ENCODE peak calls at places on chromosomes 1 and 21, in nine cellular contexts. G, U, M, Q, J, C, X, N and P are unnamed samples. For H3K27me3, the result is how much of the 10 kb centered on the place peaks cover.

GRCh38 chr1:6519935-6520621 is 28.6 kb upstream of the PLEKHG5 start:
- DNase-seq in Q (no peak), G (no peak), N (no peak), U (peak), X (no peak), C (no peak), M (peak), J (peak), P (peak)

GRCh38 chr1:54606096-54606989 is 17.0 kb downstream of the FAM151A start:
- DNase-seq in X (no peak), U (no peak), Q (peak), C (no peak), J (no peak), G (peak), N (no peak), M (no peak), P (no peak)

GRCh38 chr1:50156241-50157010 is 47.7 kb downstream of the ELAVL4 start:
- DNase-seq in J (no peak), M (no peak), U (no peak), X (no peak), C (no peak), G (no peak), Q (no peak), N (no peak), P (no peak)

GRCh38 chr21:44985441-44986401 is 45.9 kb downstream of the SLX9 start:
- DNase-seq in N (no peak), X (peak), J (no peak), M (no peak), C (no peak), G (peak), Q (peak), U (no peak), P (peak)

GRCh38 chr1:183915634-183916510 is 111.0 kb downstream of the RGL1 start:
- DNase-seq in U (peak), C (peak), J (peak), X (peak), G (peak), N (peak), M (peak), Q (no peak), P (peak)

GRCh38 chr1:85894651-85895050 is 186.4 kb upstream of the ZNHIT6 start:
- DNase-seq in X (no peak), J (no peak), G (no peak), Q (no peak), U (peak), N (peak), C (no peak), M (peak), P (no peak)

GRCh38 chr21:20856926-20857325 is 141.3 kb upstream of the NCAM2 start:
- DNase-seq in J (no peak), Q (no peak), N (no peak), G (no peak), C (no peak), U (no peak), X (no peak), M (no peak), P (no peak)

GRCh38 chr1:14658642-14659041 is 60.2 kb downstream of the KAZN start:
- DNase-seq in N (no peak), Q (no peak), C (no peak), M (no peak), X (no peak), J (no peak), U (no peak), G (no peak), P (no peak)

GRCh38 chr1:31771891-31772668 is 7.9 kb upstream of the ADGRB2 start:
- DNase-seq in X (peak), N (no peak), U (no peak), J (no peak), C (no peak), Q (no peak), M (peak), G (no peak), P (no peak)

GRCh38 chr1:199029855-199030254 is 391.0 kb downstream of the PTPRC start:
- DNase-seq in X (no peak), G (no peak), N (no peak), C (no peak), U (no peak), J (no peak), Q (no peak), M (peak), P (no peak)

GRCh38 chr1:204224655-204225054 is 10.9 kb upstream of the GOLT1A start:
- DNase-seq in U (no peak), X (no peak), C (no peak), J (no peak), M (peak), G (no peak), Q (no peak), N (no peak), P (no peak)

GRCh38 chr1:218101409-218101808 is 183.7 kb upstream of the RRP15 start:
- DNase-seq in U (no peak), N (no peak), M (no peak), J (no peak), X (no peak), Q (no peak), C (no peak), G (no peak), P (no peak)

GRCh38 chr21:45313015-45313414 is 25.3 kb upstream of the POFUT2 start:
- DNase-seq in G (peak), C (no peak), Q (peak), N (no peak), J (no peak), U (peak), M (no peak), X (peak), P (no peak)

GRCh38 chr1:38027201-38028104 is 14.9 kb downstream of the UTP11 start:
- DNase-seq in X (no peak), C (no peak), U (no peak), J (peak), Q (no peak), M (no peak), G (no peak), N (no peak), P (no peak)

GRCh38 chr1:53621144-53621543 is 117.8 kb downstream of the GLIS1 start:
- DNase-seq in N (no peak), J (no peak), U (no peak), C (no peak), M (no peak), X (no peak), Q (no peak), G (no peak), P (no peak)

GRCh38 chr1:89936694-89937093 is 58.2 kb upstream of the ZNF326 start:
- DNase-seq in U (no peak), Q (no peak), X (no peak), G (no peak), M (no peak), N (no peak), J (no peak), C (no peak), P (no peak)

GRCh38 chr1:224592636-224593579 is 23.2 kb upstream of the CNIH3 start:
- DNase-seq in M (peak), N (no peak), C (no peak), U (peak), Q (no peak), X (no peak), G (no peak), J (peak), P (no peak)

GRCh38 chr1:154683820-154684219 is 75.8 kb upstream of the ADAR start:
- DNase-seq in G (no peak), Q (no peak), X (no peak), M (no peak), U (no peak), C (no peak), N (no peak), J (no peak), P (no peak)

GRCh38 chr1:205108464-205108863 is 13.3 kb downstream of the RBBP5 start:
- DNase-seq in Q (no peak), J (no peak), X (no peak), G (no peak), U (no peak), C (no peak), M (no peak), N (no peak), P (no peak)

GRCh38 chr1:183457449-183457848 is 14.8 kb upstream of the SMG7 start:
- DNase-seq in Q (no peak), G (no peak), M (no peak), J (no peak), X (no peak), C (no peak), U (no peak), N (no peak), P (no peak)

GRCh38 chr21:27633631-27634030 is 666.7 kb upstream of the ADAMTS5 start:
- DNase-seq in X (no peak), G (no peak), C (no peak), J (no peak), M (no peak), Q (no peak), U (no peak), N (no peak), P (no peak)

GRCh38 chr1:247833601-247834000 is 8.1 kb downstream of the OR11L1 start:
- DNase-seq in X (no peak), M (no peak), U (no peak), N (no peak), Q (no peak), C (no peak), G (no peak), J (no peak), P (no peak)

GRCh38 chr1:51941528-51941927 is 49.0 kb downstream of the RAB3B start:
- DNase-seq in C (no peak), U (no peak), N (no peak), J (no peak), X (no peak), Q (no peak), M (peak), G (no peak), P (no peak)

GRCh38 chr21:42758721-42759593 is 105.5 kb downstream of the PDE9A start:
- DNase-seq in U (no peak), Q (peak), N (no peak), J (no peak), M (no peak), G (no peak), C (no peak), X (no peak), P (no peak)

GRCh38 chr21:42236014-42236413 is 17.1 kb downstream of the ABCG1 start:
- DNase-seq in Q (no peak), N (no peak), X (peak), G (no peak), M (no peak), C (no peak), U (no peak), J (no peak), P (peak)

GRCh38 chr1:3909615-3910014 is 9.5 kb upstream of the C1orf174 start:
- DNase-seq in J (no peak), C (no peak), G (peak), M (no peak), U (no peak), N (no peak), X (no peak), Q (peak), P (peak)

GRCh38 chr1:168202941-168203654 is 22.7 kb upstream of the SFT2D2 start:
- DNase-seq in J (peak), G (no peak), U (no peak), X (no peak), M (peak), C (no peak), N (no peak), Q (no peak), P (no peak)

GRCh38 chr1:95730986-95731385 is 497.0 kb downstream of the RWDD3 start:
- DNase-seq in N (no peak), J (no peak), U (no peak), Q (no peak), G (no peak), M (no peak), C (no peak), X (no peak), P (no peak)

GRCh38 chr21:45460611-45461368 is 55.8 kb downstream of the COL18A1 start:
- DNase-seq in Q (no peak), C (no peak), U (no peak), X (no peak), M (peak), J (no peak), N (no peak), G (no peak), P (no peak)

GRCh38 chr1:182315157-182315556 is 76.4 kb downstream of the GLUL start:
- DNase-seq in C (no peak), N (no peak), Q (no peak), X (peak), M (no peak), U (no peak), G (no peak), J (no peak), P (no peak)

GRCh38 chr1:232150770-232151548 is 479.0 kb downstream of the SIPA1L2 start:
- DNase-seq in C (no peak), N (no peak), M (no peak), Q (no peak), J (no peak), G (no peak), X (no peak), U (no peak), P (no peak)

GRCh38 chr1:10521537-10522157 is 46.9 kb downstream of the PEX14 start:
- DNase-seq in C (no peak), J (no peak), G (no peak), N (no peak), Q (no peak), U (no peak), X (no peak), M (no peak), P (no peak)

GRCh38 chr1:219147571-219148019 is 26.1 kb upstream of the LYPLAL1 start:
- DNase-seq in G (no peak), N (no peak), U (no peak), J (no peak), X (no peak), M (no peak), C (no peak), Q (no peak), P (no peak)

GRCh38 chr1:29584362-29584761 is 348.0 kb downstream of the PTPRU start:
- DNase-seq in U (no peak), N (no peak), Q (no peak), C (no peak), G (no peak), X (no peak), M (no peak), J (no peak), P (no peak)

GRCh38 chr1:46218443-46218842 is 15.3 kb downstream of the LURAP1 start:
- DNase-seq in C (no peak), N (no peak), J (no peak), X (no peak), G (no peak), Q (no peak), M (no peak), U (no peak), P (no peak)

GRCh38 chr1:214563881-214564280 is 12.5 kb upstream of the PTPN14 start:
- DNase-seq in J (no peak), G (no peak), M (peak), U (no peak), C (no peak), X (no peak), Q (no peak), N (no peak), P (no peak)

GRCh38 chr1:80919426-80919825 is 881.3 kb upstream of the ADGRL2 start:
- DNase-seq in Q (no peak), U (no peak), G (no peak), X (no peak), N (no peak), M (no peak), C (no peak), J (no peak), P (no peak)

GRCh38 chr1:197915797-197916686 is 1.1 kb upstream of the LHX9 start:
- DNase-seq in G (no peak), M (peak), Q (peak), C (peak), J (no peak), N (no peak), X (peak), U (peak), P (peak)

DNA sequence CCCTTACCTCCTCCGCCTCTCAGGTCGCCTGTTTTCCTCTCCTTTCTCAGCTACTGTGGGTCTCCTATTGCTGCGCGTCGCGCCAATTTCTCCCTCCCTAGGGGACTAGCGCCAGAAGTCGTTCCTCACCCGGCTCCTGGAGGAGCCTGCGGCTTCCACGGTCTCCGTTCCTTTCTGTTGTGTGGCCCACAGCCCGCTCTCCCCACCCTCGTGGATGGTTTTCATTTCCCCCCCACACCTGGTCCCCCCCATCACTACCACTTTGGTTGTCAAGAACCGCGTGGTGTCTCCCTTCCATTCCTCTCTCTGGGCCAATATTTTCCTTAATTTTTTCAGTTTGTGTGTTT is 525 bp downstream of the CNST start:
- DNase-seq in U (no peak), M (peak), N (no peak), Q (no peak), X (no peak), G (no peak), J (peak), C (no peak), P (peak)
- TF ChIP-seq POLR2A in U (no peak), M (peak), N (no peak), Q (no peak), X (no peak), G (no peak), J (no peak), C (no peak), P (no peak)

GRCh38 chr1:2003564-2004131 is at the start of gene CFAP74:
- DNase-seq in X (no peak), M (peak), C (no peak), G (no peak), U (no peak), N (no peak), Q (no peak), J (no peak), P (no peak)
- H3K27me3 ChIP-seq in X (under half), M (half or more), C (under half), G (half or more), U (under half), N (under half), Q (under half), J (under half), P (under half)

GRCh38 chr1:228372183-228373003 is 34.2 kb downstream of the TRIM11 start:
- DNase-seq in J (no peak), C (no peak), G (peak), U (peak), Q (peak), X (peak), M (no peak), N (no peak), P (peak)

GRCh38 chr1:228373004-228373680 is 33.5 kb downstream of the TRIM11 start:
- DNase-seq in N (no peak), G (peak), M (no peak), C (no peak), Q (peak), X (no peak), U (no peak), J (no peak), P (peak)

GRCh38 chr1:228374711-228375577 is 31.7 kb downstream of the TRIM11 start:
- DNase-seq in Q (peak), U (peak), C (peak), J (peak), N (no peak), X (peak), M (peak), G (peak), P (peak)

GRCh38 chr1:228375578-228376261 is 30.9 kb downstream of the TRIM11 start:
- DNase-seq in U (no peak), N (no peak), G (peak), Q (peak), M (no peak), X (peak), J (no peak), C (no peak), P (no peak)

DNA sequence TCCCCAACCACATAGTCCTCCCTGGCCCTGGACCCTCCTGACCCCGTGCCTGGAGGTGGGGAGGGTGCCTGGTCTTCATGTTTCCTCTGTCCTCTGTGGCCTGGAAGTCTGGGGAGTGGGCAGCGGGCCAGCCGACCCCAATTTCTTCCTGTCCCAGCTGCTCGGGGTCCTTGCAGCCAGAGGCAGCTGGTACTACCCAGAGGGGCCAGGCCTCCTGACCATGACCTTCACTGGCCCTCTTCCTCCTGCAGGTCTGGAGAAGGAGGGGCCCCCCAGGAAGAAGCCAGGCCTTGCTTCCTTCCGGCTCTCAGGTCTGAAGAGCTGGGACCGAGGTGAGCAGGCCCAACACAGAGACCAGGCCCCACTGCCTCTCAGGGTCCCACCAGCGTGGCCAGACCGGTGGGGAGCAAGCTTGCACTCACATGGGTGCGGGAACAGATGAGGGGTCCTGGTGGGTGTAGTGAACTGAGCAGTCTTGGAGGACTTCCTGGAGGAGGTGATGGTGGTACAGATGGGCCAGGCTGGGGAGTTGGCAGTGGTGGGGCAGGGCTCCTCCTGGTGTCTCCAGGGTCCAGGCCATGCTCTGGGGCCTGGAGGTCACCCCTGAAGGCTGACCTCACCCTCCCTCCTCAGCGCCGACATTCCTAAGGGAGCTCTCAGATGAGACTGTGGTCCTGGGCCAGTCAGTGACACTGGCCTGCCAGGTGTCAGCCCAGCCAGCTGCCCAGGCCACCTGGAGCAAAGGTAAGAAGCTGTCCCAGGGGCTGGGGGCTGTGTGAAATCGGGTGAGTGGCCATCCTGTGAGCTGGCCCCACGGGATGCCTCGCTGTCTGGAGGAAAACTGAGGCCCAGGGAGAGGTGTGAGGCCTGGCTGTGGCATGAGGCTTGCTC is 32.7 kb downstream of the TRIM11 start:
- DNase-seq in N (no peak), M (no peak), J (no peak), C (peak), X (peak), U (peak), Q (peak), G (peak), P (peak)
- TF ChIP-seq POLR2A in N (no peak), M (no peak), J (no peak), C (no peak), X (no peak), U (no peak), Q (no peak), G (no peak), P (no peak)

GRCh38 chr1:20935717-20936116 is 148.6 kb upstream of the HP1BP3 start:
- DNase-seq in X (no peak), N (no peak), M (no peak), J (no peak), U (no peak), C (no peak), G (no peak), Q (no peak), P (no peak)
- H3K27me3 ChIP-seq in X (under half), N (under half), M (under half), J (under half), U (under half), C (under half), G (under half), Q (under half), P (under half)

GRCh38 chr1:192951961-192952460 is 107.1 kb downstream of the UCHL5 start:
- DNase-seq in M (peak), C (peak), U (no peak), N (peak), X (no peak), J (no peak), Q (no peak), G (no peak), P (peak)
- TF ChIP-seq POLR2A in M (no peak), C (no peak), U (no peak), N (no peak), X (no peak), J (no peak), Q (no peak), G (no peak), P (no peak)

GRCh38 chr21:38383411-38384245 is 114.6 kb downstream of the ERG start:
- DNase-seq in J (no peak), X (no peak), N (no peak), Q (no peak), C (no peak), U (no peak), M (no peak), G (no peak), P (no peak)
- H3K27me3 ChIP-seq in J (under half), X (under half), N (under half), Q (under half), C (under half), U (under half), M (under half), G (under half), P (under half)

DNA sequence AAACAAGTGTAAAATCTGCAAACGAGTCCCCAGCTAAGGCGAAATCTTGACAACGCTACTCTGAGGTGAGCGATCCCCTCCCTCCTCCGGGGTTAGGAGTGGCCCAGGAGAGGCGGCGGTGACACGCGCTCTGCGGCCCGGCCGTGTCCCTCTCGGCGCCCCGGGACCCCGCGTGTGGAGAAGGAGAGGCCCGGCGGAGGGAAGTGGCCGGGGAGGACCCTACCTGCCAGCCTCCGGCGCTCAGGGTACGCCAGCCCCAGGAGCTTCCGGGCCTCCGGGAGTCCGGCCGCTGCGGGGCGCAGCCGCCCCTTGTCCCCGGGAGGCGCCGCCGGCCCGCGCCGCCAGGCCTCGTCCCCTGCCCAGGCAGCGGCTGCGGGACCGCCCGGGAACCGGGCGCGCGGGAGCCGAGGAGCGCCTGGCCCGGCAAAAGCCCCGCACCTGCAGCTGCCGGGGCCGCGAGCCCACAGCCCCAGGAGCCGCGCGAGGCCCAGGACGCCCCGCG is 543 bp downstream of the ABCB10 start:
- DNase-seq in U (peak), G (no peak), C (peak), Q (peak), J (no peak), N (no peak), M (no peak), X (peak), P (peak)
- TF ChIP-seq POLR2A in U (no peak), G (no peak), C (no peak), Q (no peak), J (no peak), N (no peak), M (no peak), X (no peak), P (no peak)

GRCh38 chr1:44670751-44671640 is 3.3 kb downstream of the TMEM53 start:
- DNase-seq in Q (no peak), U (no peak), X (peak), N (no peak), G (no peak), C (no peak), M (no peak), J (no peak), P (peak)
- H3K27me3 ChIP-seq in Q (under half), U (under half), X (under half), N (under half), G (under half), C (under half), M (under half), J (under half), P (under half)